ENCODE peak calls at places on chromosomes 12 and 14, in five cellular contexts. X is NT2/D1, S is endothelial cell, K is H54, N is GM19239. U is an unnamed sample.

GRCh38 chr12:104877107-104877705 is 80.9 kb downstream of the SLC41A2 start:
- DNase-seq in X (peak), S (peak), K (no peak), N (no peak), U (peak)

GRCh38 chr14:34331728-34332623 is 130.1 kb downstream of the SPTSSA start:
- DNase-seq in X (peak), S (peak), K (peak), N (peak), U (peak)

GRCh38 chr14:35050652-35051051 is 4.6 kb downstream of the FAM177A1 start:
- DNase-seq in X (no peak), S (no peak), K (no peak), N (no peak), U (no peak)

GRCh38 chr14:104343690-104344640 is 205.6 kb downstream of the KIF26A start:
- DNase-seq in X (no peak), S (no peak), K (no peak), N (no peak), U (no peak)

GRCh38 chr12:52032431-52032796 is 18.8 kb upstream of the NR4A1 start:
- DNase-seq in X (no peak), S (no peak), K (no peak), N (no peak), U (peak)

GRCh38 chr12:29086325-29087271 is 62.5 kb upstream of the FAR2 start:
- DNase-seq in X (no peak), S (no peak), K (no peak), N (no peak), U (no peak)

GRCh38 chr12:9049520-9050133 is 60.3 kb downstream of the KLRG1 start:
- DNase-seq in X (peak), S (peak), K (peak), N (no peak), U (no peak)

GRCh38 chr14:99157676-99158075 is 114.3 kb downstream of the BCL11B start:
- DNase-seq in X (no peak), S (no peak), K (no peak), N (no peak), U (no peak)

GRCh38 chr12:121697093-121697698 is 15.4 kb upstream of the TMEM120B start:
- DNase-seq in X (no peak), S (peak), K (no peak), N (no peak), U (no peak)

GRCh38 chr12:130157998-130158774 is 4.1 kb upstream of the FZD10 start:
- DNase-seq in X (no peak), S (no peak), K (no peak), N (no peak), U (no peak)

GRCh38 chr12:119008691-119009221 is 27.4 kb downstream of the SRRM4 start:
- DNase-seq in X (no peak), S (no peak), K (no peak), N (no peak), U (no peak)

GRCh38 chr12:130434560-130434959 is 96.9 kb downstream of the PIWIL1 start:
- DNase-seq in X (no peak), S (no peak), K (no peak), N (no peak), U (no peak)